ENCODE peak calls at places on chromosomes 1 and 21, in eight cellular contexts. One of them, this sample, is unnamed.

GRCh38 chr1:46549697-46550681 is 1.5 kb downstream of the KNCN start:
- DNase-seq in esophagus squamous epithelium: no peak
- DNase-seq in tibial nerve: no peak
- DNase-seq in GM12892: no peak
- DNase-seq in K562: no peak
- DNase-seq in suprapubic skin: no peak
- DNase-seq in transverse colon: no peak
- DNase-seq in stomach: no peak
- DNase-seq in this sample: no peak

GRCh38 chr1:227545361-227545760 is 18.0 kb upstream of the ZNF678 start:
- DNase-seq in esophagus squamous epithelium: no peak
- DNase-seq in tibial nerve: no peak
- DNase-seq in GM12892: no peak
- DNase-seq in K562: no peak
- DNase-seq in suprapubic skin: no peak
- DNase-seq in transverse colon: no peak
- DNase-seq in stomach: no peak
- DNase-seq in this sample: no peak

GRCh38 chr1:170729608-170730378 is 65.9 kb downstream of the PRRX1 start:
- DNase-seq in esophagus squamous epithelium: no peak
- DNase-seq in tibial nerve: no peak
- DNase-seq in GM12892: no peak
- DNase-seq in K562: no peak
- DNase-seq in suprapubic skin: no peak
- DNase-seq in transverse colon: no peak
- DNase-seq in stomach: no peak
- DNase-seq in this sample: no peak

GRCh38 chr1:94540440-94541174 is 952 bp downstream of the F3 start:
- DNase-seq in esophagus squamous epithelium: no peak
- DNase-seq in tibial nerve: no peak
- DNase-seq in GM12892: no peak
- DNase-seq in K562: no peak
- DNase-seq in suprapubic skin: no peak
- DNase-seq in transverse colon: no peak
- DNase-seq in stomach: no peak
- DNase-seq in this sample: no peak

GRCh38 chr1:176217461-176218099 is 10.5 kb upstream of the COP1 start:
- DNase-seq in esophagus squamous epithelium: no peak
- DNase-seq in tibial nerve: no peak
- DNase-seq in GM12892: no peak
- DNase-seq in K562: no peak
- DNase-seq in suprapubic skin: no peak
- DNase-seq in transverse colon: no peak
- DNase-seq in stomach: no peak
- DNase-seq in this sample: no peak

GRCh38 chr1:85295006-85295431 is 18.6 kb upstream of the BCL10 start:
- DNase-seq in esophagus squamous epithelium: no peak
- DNase-seq in tibial nerve: no peak
- DNase-seq in GM12892: no peak
- DNase-seq in K562: no peak
- DNase-seq in suprapubic skin: no peak
- DNase-seq in transverse colon: no peak
- DNase-seq in stomach: no peak
- DNase-seq in this sample: peak

GRCh38 chr1:33286451-33287185 is 30.3 kb downstream of the ZNF362 start:
- DNase-seq in esophagus squamous epithelium: no peak
- DNase-seq in tibial nerve: no peak
- DNase-seq in GM12892: no peak
- DNase-seq in K562: no peak
- DNase-seq in suprapubic skin: no peak
- DNase-seq in transverse colon: no peak
- DNase-seq in stomach: no peak
- DNase-seq in this sample: no peak

GRCh38 chr1:19046972-19047371 is 90.5 kb upstream of the IFFO2 start:
- DNase-seq in esophagus squamous epithelium: no peak
- DNase-seq in tibial nerve: no peak
- DNase-seq in GM12892: no peak
- DNase-seq in K562: no peak
- DNase-seq in suprapubic skin: no peak
- DNase-seq in transverse colon: no peak
- DNase-seq in stomach: no peak
- DNase-seq in this sample: no peak

GRCh38 chr1:93955765-93956164 is 46.5 kb upstream of the GCLM start:
- DNase-seq in esophagus squamous epithelium: no peak
- DNase-seq in tibial nerve: no peak
- DNase-seq in GM12892: no peak
- DNase-seq in K562: no peak
- DNase-seq in suprapubic skin: no peak
- DNase-seq in transverse colon: no peak
- DNase-seq in stomach: no peak
- DNase-seq in this sample: no peak

GRCh38 chr1:53968125-53968513 is 22.0 kb downstream of the LRRC42 start:
- DNase-seq in esophagus squamous epithelium: no peak
- DNase-seq in tibial nerve: no peak
- DNase-seq in GM12892: no peak
- DNase-seq in K562: no peak
- DNase-seq in suprapubic skin: no peak
- DNase-seq in transverse colon: no peak
- DNase-seq in stomach: no peak
- DNase-seq in this sample: no peak

GRCh38 chr1:174428033-174428432 is 19.7 kb upstream of the GPR52 start:
- DNase-seq in esophagus squamous epithelium: no peak
- DNase-seq in tibial nerve: no peak
- DNase-seq in GM12892: no peak
- DNase-seq in K562: no peak
- DNase-seq in suprapubic skin: no peak
- DNase-seq in transverse colon: no peak
- DNase-seq in stomach: no peak
- DNase-seq in this sample: no peak

GRCh38 chr21:45513003-45513706 is 29.1 kb downstream of the SLC19A1 start:
- DNase-seq in esophagus squamous epithelium: no peak
- DNase-seq in tibial nerve: no peak
- DNase-seq in GM12892: no peak
- DNase-seq in K562: no peak
- DNase-seq in suprapubic skin: peak
- DNase-seq in transverse colon: peak
- DNase-seq in stomach: peak
- DNase-seq in this sample: no peak

GRCh38 chr1:8238141-8239038 is 79.5 kb upstream of the SLC45A1 start:
- DNase-seq in esophagus squamous epithelium: no peak
- DNase-seq in tibial nerve: no peak
- DNase-seq in GM12892: no peak
- DNase-seq in K562: no peak
- DNase-seq in suprapubic skin: no peak
- DNase-seq in transverse colon: no peak
- DNase-seq in stomach: no peak
- DNase-seq in this sample: peak

GRCh38 chr21:30996728-30997127 is 41.5 kb downstream of the KRTAP19-8 start:
- DNase-seq in esophagus squamous epithelium: no peak
- DNase-seq in tibial nerve: no peak
- DNase-seq in GM12892: no peak
- DNase-seq in K562: no peak
- DNase-seq in suprapubic skin: no peak
- DNase-seq in transverse colon: no peak
- DNase-seq in stomach: no peak
- DNase-seq in this sample: no peak

GRCh38 chr1:229768232-229768631 is 142.2 kb downstream of the URB2 start:
- DNase-seq in esophagus squamous epithelium: no peak
- DNase-seq in tibial nerve: no peak
- DNase-seq in GM12892: no peak
- DNase-seq in K562: no peak
- DNase-seq in suprapubic skin: no peak
- DNase-seq in transverse colon: no peak
- DNase-seq in stomach: no peak
- DNase-seq in this sample: no peak

GRCh38 chr1:153611356-153611755 is 1.6 kb downstream of the S100A16 start:
- DNase-seq in esophagus squamous epithelium: no peak
- DNase-seq in tibial nerve: no peak
- DNase-seq in GM12892: no peak
- DNase-seq in K562: no peak
- DNase-seq in suprapubic skin: no peak
- DNase-seq in transverse colon: no peak
- DNase-seq in stomach: no peak
- DNase-seq in this sample: no peak

GRCh38 chr1:153613406-153613805 is 469 bp upstream of the S100A16 start:
- DNase-seq in esophagus squamous epithelium: no peak
- DNase-seq in tibial nerve: no peak
- DNase-seq in GM12892: no peak
- DNase-seq in K562: no peak
- DNase-seq in suprapubic skin: no peak
- DNase-seq in transverse colon: no peak
- DNase-seq in stomach: no peak
- DNase-seq in this sample: no peak

GRCh38 chr1:153612111-153612754 is 704 bp downstream of the S100A16 start:
- DNase-seq in esophagus squamous epithelium: no peak
- DNase-seq in tibial nerve: no peak
- DNase-seq in GM12892: no peak
- DNase-seq in K562: no peak
- DNase-seq in suprapubic skin: no peak
- DNase-seq in transverse colon: no peak
- DNase-seq in stomach: no peak
- DNase-seq in this sample: no peak

GRCh38 chr1:153614189-153614900 is 1.4 kb upstream of the S100A16 start:
- DNase-seq in esophagus squamous epithelium: no peak
- DNase-seq in tibial nerve: no peak
- DNase-seq in GM12892: no peak
- DNase-seq in K562: no peak
- DNase-seq in suprapubic skin: no peak
- DNase-seq in transverse colon: no peak
- DNase-seq in stomach: no peak
- DNase-seq in this sample: no peak

DNA sequence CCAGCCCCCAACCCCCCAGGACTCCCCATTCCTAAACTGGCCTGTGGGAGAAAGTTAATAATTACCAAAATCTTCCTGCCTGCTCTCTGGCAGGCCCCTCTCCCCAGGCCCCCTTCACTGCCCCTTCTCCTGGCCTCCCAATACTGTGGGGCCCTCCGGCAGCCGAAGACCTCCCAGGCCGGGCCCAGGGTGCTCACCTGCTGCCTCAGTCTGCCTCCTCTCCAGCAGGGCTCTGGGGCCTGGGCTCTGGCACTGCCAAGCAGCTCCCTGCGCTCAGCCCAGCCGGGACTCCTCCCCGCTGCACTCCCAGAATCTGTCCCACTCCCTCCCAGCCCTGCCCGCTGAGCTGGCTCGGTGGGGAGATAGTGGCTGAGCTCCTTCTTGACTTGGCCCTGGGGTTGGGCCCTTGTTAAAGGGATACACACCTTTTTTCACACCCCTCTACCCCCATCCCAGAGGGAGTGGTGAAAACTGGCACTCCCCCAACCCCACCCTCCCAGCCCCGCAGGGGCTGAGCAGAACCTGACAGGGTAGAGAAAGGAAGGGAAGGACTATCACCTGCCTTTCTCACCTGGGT is at the start of gene S100A16:
- DNase-seq in esophagus squamous epithelium: no peak
- DNase-seq in tibial nerve: peak
- DNase-seq in GM12892: no peak
- DNase-seq in K562: no peak
- DNase-seq in suprapubic skin: peak
- DNase-seq in transverse colon: peak
- DNase-seq in stomach: peak
- DNase-seq in this sample: peak
- TF ChIP-seq POLR2A in esophagus squamous epithelium: peak
- TF ChIP-seq POLR2A in tibial nerve: peak
- TF ChIP-seq POLR2A in GM12892: no peak
- TF ChIP-seq POLR2A in K562: no peak
- TF ChIP-seq POLR2A in suprapubic skin: no peak
- TF ChIP-seq POLR2A in transverse colon: peak
- TF ChIP-seq POLR2A in stomach: peak
- TF ChIP-seq POLR2A in this sample: peak

GRCh38 chr1:150567717-150568561 is 11.5 kb downstream of the MCL1 start:
- DNase-seq in esophagus squamous epithelium: no peak
- DNase-seq in tibial nerve: peak
- DNase-seq in GM12892: no peak
- DNase-seq in K562: peak
- DNase-seq in suprapubic skin: peak
- DNase-seq in transverse colon: peak
- DNase-seq in stomach: peak
- DNase-seq in this sample: peak
- TF ChIP-seq POLR2A in esophagus squamous epithelium: no peak
- TF ChIP-seq POLR2A in tibial nerve: peak
- TF ChIP-seq POLR2A in GM12892: no peak
- TF ChIP-seq POLR2A in K562: peak
- TF ChIP-seq POLR2A in suprapubic skin: no peak
- TF ChIP-seq POLR2A in transverse colon: peak
- TF ChIP-seq POLR2A in stomach: no peak
- TF ChIP-seq POLR2A in this sample: no peak

DNA sequence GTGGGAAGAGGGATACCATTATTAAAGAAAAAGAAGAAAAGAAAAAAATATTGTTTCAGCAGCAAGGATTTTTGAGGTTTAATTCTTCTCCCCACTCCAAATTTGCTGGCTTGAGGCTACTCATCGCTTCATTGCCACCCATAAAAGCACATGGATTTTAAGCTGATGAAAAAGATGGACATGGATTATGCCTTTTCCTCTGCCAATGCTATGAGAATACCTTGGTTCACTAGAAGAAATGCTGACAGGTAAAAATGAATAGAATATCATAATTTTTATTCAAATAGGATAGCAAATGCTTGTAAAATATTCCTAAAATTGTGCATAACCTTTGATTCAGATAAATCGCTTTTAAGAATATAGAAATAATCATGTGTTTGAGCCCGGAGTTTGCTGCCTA is 289.7 kb upstream of the DPYD start:
- DNase-seq in esophagus squamous epithelium: no peak
- DNase-seq in tibial nerve: no peak
- DNase-seq in GM12892: no peak
- DNase-seq in K562: no peak
- DNase-seq in suprapubic skin: no peak
- DNase-seq in transverse colon: no peak
- DNase-seq in stomach: no peak
- DNase-seq in this sample: no peak
- TF ChIP-seq POLR2A in esophagus squamous epithelium: no peak
- TF ChIP-seq POLR2A in tibial nerve: no peak
- TF ChIP-seq POLR2A in GM12892: no peak
- TF ChIP-seq POLR2A in K562: no peak
- TF ChIP-seq POLR2A in suprapubic skin: no peak
- TF ChIP-seq POLR2A in transverse colon: no peak
- TF ChIP-seq POLR2A in stomach: no peak
- TF ChIP-seq POLR2A in this sample: no peak

DNA sequence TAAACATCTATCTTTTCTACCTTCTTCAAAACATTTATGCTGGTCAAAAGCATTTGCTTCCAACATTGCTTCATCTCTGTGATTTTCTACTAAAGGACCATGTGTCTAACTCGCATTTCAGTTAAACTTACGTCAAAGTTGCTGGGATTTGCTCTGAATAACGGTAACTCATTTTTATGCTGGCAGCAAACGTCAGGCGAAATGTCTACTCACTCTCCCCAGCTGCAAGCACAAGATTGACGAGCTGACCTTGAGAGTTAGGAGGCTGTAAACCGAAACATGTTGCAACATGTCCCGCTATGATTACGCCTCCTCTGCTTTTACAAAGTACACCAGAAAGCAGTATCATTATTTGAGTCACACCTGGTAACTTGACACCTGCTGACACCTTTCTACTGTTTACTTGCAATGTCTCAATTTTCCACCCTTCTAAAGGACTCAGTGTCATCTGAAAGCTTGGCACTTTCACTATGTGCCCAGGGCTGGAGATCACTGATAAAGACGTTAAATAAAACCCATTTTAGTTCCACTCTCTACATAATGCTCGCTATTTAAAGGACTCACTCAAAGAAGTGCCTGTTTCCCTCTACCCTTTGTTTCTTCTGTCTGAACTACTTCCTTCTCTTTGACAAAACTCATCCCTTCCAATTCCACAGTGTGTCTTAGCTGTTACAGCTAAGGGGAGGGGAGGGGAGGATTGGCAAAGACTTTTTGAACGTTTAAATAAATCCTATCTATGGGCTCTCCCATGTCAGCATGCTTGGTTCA is 111.9 kb downstream of the PTPN14 start:
- DNase-seq in esophagus squamous epithelium: no peak
- DNase-seq in tibial nerve: no peak
- DNase-seq in GM12892: peak
- DNase-seq in K562: no peak
- DNase-seq in suprapubic skin: no peak
- DNase-seq in transverse colon: peak
- DNase-seq in stomach: peak
- DNase-seq in this sample: no peak
- TF ChIP-seq POLR2A in esophagus squamous epithelium: no peak
- TF ChIP-seq POLR2A in tibial nerve: no peak
- TF ChIP-seq POLR2A in GM12892: no peak
- TF ChIP-seq POLR2A in K562: no peak
- TF ChIP-seq POLR2A in suprapubic skin: no peak
- TF ChIP-seq POLR2A in transverse colon: no peak
- TF ChIP-seq POLR2A in stomach: no peak
- TF ChIP-seq POLR2A in this sample: no peak

This sample was measured in H54.